ENCODE peak calls at places on chromosome 9, in six cellular contexts. X is K562, G is GM12891, C is H1, U is HepG2, L is GM12878. M is an unnamed sample.

GRCh38 chr9:137070906-137071275 is 534 bp upstream of the SAPCD2 start:
- DNase-seq in X (no peak), G (no peak), C (peak; percentile 79), U (peak; percentile 64), L (no peak), M (peak; percentile 39)

GRCh38 chr9:11328326-11328725 is 715.5 kb upstream of the PTPRD start:
- DNase-seq in X (no peak), G (no peak), C (no peak), U (no peak), L (no peak), M (no peak)

GRCh38 chr9:92030367-92030766 is 80.3 kb upstream of the ROR2 start:
- DNase-seq in X (no peak), G (no peak), C (no peak), U (no peak), L (no peak), M (no peak)

GRCh38 chr9:41229408-41230401 is 40.6 kb upstream of the ZNG1F start:
- DNase-seq in X (peak; percentile 8), G (no peak), C (no peak), U (peak; percentile 6), L (peak; percentile 24), M (no peak)

GRCh38 chr9:133141833-133142594 is 21.0 kb upstream of the RALGDS start:
- DNase-seq in X (no peak), G (peak; percentile 68), C (no peak), U (no peak), L (no peak), M (peak; percentile 67)

GRCh38 chr9:99720455-99721050 is 101.1 kb upstream of the NR4A3 start:
- DNase-seq in X (no peak), G (no peak), C (no peak), U (no peak), L (peak; percentile 55), M (peak; percentile 1)

GRCh38 chr9:73125651-73126050 is 26.0 kb upstream of the ANXA1 start:
- DNase-seq in X (no peak), G (no peak), C (no peak), U (no peak), L (no peak), M (no peak)

GRCh38 chr9:96419691-96419969 is 1.5 kb upstream of the ZNF367 start:
- DNase-seq in X (no peak), G (no peak), C (no peak), U (no peak), L (no peak), M (no peak)

GRCh38 chr9:94985649-94986048 is 259.1 kb downstream of the AOPEP start:
- DNase-seq in X (peak; percentile 25), G (no peak), C (no peak), U (no peak), L (no peak), M (no peak)

GRCh38 chr9:6794936-6795335 is 37.2 kb downstream of the KDM4C start:
- DNase-seq in X (no peak), G (no peak), C (no peak), U (no peak), L (no peak), M (no peak)

GRCh38 chr9:113492343-113493079 is 29.0 kb downstream of the RGS3 start:
- DNase-seq in X (no peak), G (no peak), C (no peak), U (no peak), L (no peak), M (no peak)

GRCh38 chr9:8703904-8704303 is 904.3 kb upstream of the DMAC1 start:
- DNase-seq in X (no peak), G (no peak), C (no peak), U (no peak), L (no peak), M (no peak)

GRCh38 chr9:115038138-115038537 is 79.8 kb downstream of the TNC start:
- DNase-seq in X (no peak), G (no peak), C (no peak), U (no peak), L (no peak), M (no peak)

GRCh38 chr9:129665008-129665771 is at the start of gene PRRX2:
- DNase-seq in X (peak; percentile 67), G (no peak), C (peak; percentile 75), U (no peak), L (no peak), M (no peak)

GRCh38 chr9:90102292-90102901 is 497.6 kb downstream of the GADD45G start:
- DNase-seq in X (peak; percentile 66), G (peak; percentile 61), C (peak; percentile 70), U (peak; percentile 71), L (peak; percentile 36), M (peak; percentile 52)

GRCh38 chr9:137606734-137607138 is 1.2 kb downstream of the ARRDC1 start:
- DNase-seq in X (no peak), G (no peak), C (no peak), U (no peak), L (no peak), M (no peak)

GRCh38 chr9:127877566-127877998 is at the start of gene AK1:
- DNase-seq in X (peak; percentile 80), G (no peak), C (peak; percentile 84), U (no peak), L (no peak), M (no peak)

GRCh38 chr9:126386088-126386487 is 59.5 kb downstream of the MVB12B start:
- DNase-seq in X (no peak), G (no peak), C (no peak), U (peak; percentile 37), L (no peak), M (no peak)

GRCh38 chr9:134299883-134300282 is 26.4 kb upstream of the RXRA start:
- DNase-seq in X (no peak), G (no peak), C (no peak), U (no peak), L (no peak), M (no peak)

GRCh38 chr9:75775173-75775572 is 115.3 kb upstream of the PCSK5 start:
- DNase-seq in X (no peak), G (no peak), C (no peak), U (no peak), L (no peak), M (no peak)

GRCh38 chr9:112166176-112167140 is 8.6 kb downstream of the SUSD1 start:
- DNase-seq in X (no peak), G (no peak), C (no peak), U (peak; percentile 47), L (no peak), M (no peak)

GRCh38 chr9:95313010-95313498 is 4.5 kb downstream of the FANCC start:
- DNase-seq in X (no peak), G (peak; percentile 41), C (no peak), U (peak; percentile 75), L (no peak), M (no peak)

GRCh38 chr9:93859431-93860215 is 95.5 kb downstream of the BARX1 start:
- DNase-seq in X (no peak), G (no peak), C (no peak), U (no peak), L (no peak), M (no peak)

GRCh38 chr9:129759804-129760502 is 7.1 kb upstream of the PTGES start:
- DNase-seq in X (no peak), G (no peak), C (no peak), U (no peak), L (no peak), M (no peak)

GRCh38 chr9:87069690-87070089 is 122.4 kb upstream of the GAS1 start:
- DNase-seq in X (no peak), G (no peak), C (no peak), U (no peak), L (no peak), M (no peak)

GRCh38 chr9:132562313-132562588 is 20.2 kb upstream of the BARHL1 start:
- DNase-seq in X (no peak), G (no peak), C (no peak), U (no peak), L (no peak), M (no peak)

GRCh38 chr9:123339666-123340414 is 16.2 kb upstream of the CRB2 start:
- DNase-seq in X (no peak), G (no peak), C (no peak), U (no peak), L (peak; percentile 78), M (no peak)

GRCh38 chr9:69549310-69550202 is 122.6 kb downstream of the APBA1 start:
- DNase-seq in X (peak; percentile 30), G (peak; percentile 19), C (no peak), U (peak; percentile 45), L (no peak), M (peak; percentile 19)

GRCh38 chr9:33161011-33161588 is 6.0 kb downstream of the B4GALT1 start:
- DNase-seq in X (no peak), G (no peak), C (no peak), U (no peak), L (no peak), M (no peak)
- TF ChIP-seq POLR2AphosphoS5 in X (no peak), G (no peak), C (peak; percentile 44), U (no peak), L (no peak), M (no peak)

GRCh38 chr9:20786807-20787206 is 102.7 kb downstream of the FOCAD start:
- DNase-seq in X (no peak), G (no peak), C (no peak), U (no peak), L (no peak), M (no peak)
- TF ChIP-seq TAF1 in X (no peak), G (no peak), C (no peak), U (no peak), L (no peak), M (no peak)

GRCh38 chr9:4804531-4805016 is 11.8 kb downstream of the RCL1 start:
- DNase-seq in X (no peak), G (no peak), C (no peak), U (no peak), L (no peak), M (no peak)
- TF ChIP-seq POLR2A in X (no peak), G (no peak), C (no peak), U (no peak), L (no peak), M (no peak)

DNA sequence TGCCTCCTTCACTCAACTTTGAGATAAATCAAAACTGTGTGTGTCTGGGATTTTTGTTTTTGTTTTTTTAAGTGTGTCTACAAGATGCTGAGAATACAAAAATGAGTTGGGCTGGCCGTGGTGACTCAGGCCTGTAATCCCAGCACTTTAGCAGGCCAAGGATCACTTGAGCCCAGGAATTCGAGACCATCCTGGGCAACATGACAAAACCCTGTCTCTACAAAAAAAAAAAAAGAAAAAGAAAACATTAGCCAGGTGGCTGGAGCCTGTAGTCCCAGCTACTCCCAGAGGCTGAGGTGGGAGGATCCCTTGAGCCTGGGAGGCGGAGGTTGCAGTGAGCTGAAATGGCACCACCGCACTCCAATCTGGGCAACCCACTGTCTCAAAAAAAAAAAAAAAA is 21.0 kb downstream of the HNRNPK start:
- DNase-seq in X (no peak), G (no peak), C (no peak), U (peak; percentile 69), L (no peak), M (no peak)
- TF ChIP-seq POLR2AphosphoS5 in X (no peak), G (no peak), C (no peak), U (no peak), L (no peak), M (no peak)

DNA sequence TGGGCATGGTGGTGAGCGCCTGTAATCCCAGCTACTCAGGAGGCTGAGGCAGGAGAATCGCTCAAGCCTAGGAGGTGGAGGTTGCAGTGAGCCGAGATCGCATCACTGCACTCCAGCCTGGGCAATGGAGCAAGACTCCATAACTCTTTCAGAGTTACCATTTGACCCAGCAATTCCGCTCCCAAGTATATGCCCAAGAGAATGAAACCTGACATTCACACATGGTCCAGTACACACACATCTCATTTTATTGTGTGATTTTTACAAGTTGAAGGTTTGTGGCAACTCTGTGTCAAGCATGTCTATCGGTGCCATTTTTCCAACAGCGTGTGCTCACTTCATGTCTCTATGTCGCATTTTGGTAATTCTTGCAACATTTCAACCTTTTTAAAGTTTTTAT is 24.9 kb upstream of the FIBCD1 start:
- DNase-seq in X (no peak), G (no peak), C (no peak), U (no peak), L (no peak), M (no peak)
- TF ChIP-seq TAF1 in X (no peak), G (no peak), C (no peak), U (no peak), L (no peak), M (no peak)

M was measured in GM12892.